ENCODE peak calls at places on chromosomes 6 and 20, in seven cellular contexts. K, N, C, E, S, G and W are unnamed samples.

GRCh38 chr6:3260296-3260695 is 1.5 kb downstream of the PSMG4 start:
- DNase-seq in E (no peak), K (no peak), G (no peak), C (no peak), N (no peak), S (no peak), W (no peak)

GRCh38 chr6:11675610-11676009 is 103.0 kb downstream of the ADTRP start:
- DNase-seq in N (peak), K (no peak), S (no peak), G (peak), C (no peak), E (no peak), W (peak)

GRCh38 chr6:56556751-56557540 is 85.7 kb downstream of the DST start:
- DNase-seq in G (no peak), C (no peak), K (no peak), S (no peak), N (no peak), E (no peak), W (no peak)

GRCh38 chr6:142702501-142703460 is 242.2 kb downstream of the HIVEP2 start:
- DNase-seq in S (no peak), K (no peak), G (peak), N (peak), E (no peak), C (no peak), W (peak)

GRCh38 chr6:113842165-113842564 is 15.0 kb upstream of the MARCKS start:
- DNase-seq in G (no peak), N (no peak), K (peak), E (peak), S (no peak), C (peak), W (no peak)

GRCh38 chr6:131754088-131754487 is 43.3 kb upstream of the CTAGE9 start:
- DNase-seq in E (peak), S (peak), C (no peak), N (no peak), K (peak), G (no peak), W (no peak)

GRCh38 chr6:48733581-48733980 is 622.6 kb upstream of the PTCHD4 start:
- DNase-seq in N (peak), G (no peak), K (peak), C (no peak), E (peak), S (no peak), W (no peak)

GRCh38 chr6:33426590-33427563 is 7.0 kb downstream of the SYNGAP1 start:
- DNase-seq in G (no peak), N (no peak), C (no peak), E (no peak), K (no peak), S (no peak), W (no peak)

GRCh38 chr20:1357921-1358671 is 29.2 kb upstream of the SDCBP2 start:
- DNase-seq in E (peak), C (no peak), S (no peak), G (no peak), K (peak), N (peak), W (peak)

GRCh38 chr6:34021839-34022190 is 124.1 kb downstream of the GRM4 start:
- DNase-seq in E (no peak), S (no peak), N (no peak), C (no peak), K (no peak), G (no peak), W (no peak)

GRCh38 chr6:44662461-44663121 is 275.1 kb downstream of the CDC5L start:
- DNase-seq in N (peak), G (no peak), S (peak), E (no peak), K (no peak), C (peak), W (peak)

GRCh38 chr6:33945931-33946330 is 142.1 kb upstream of the MLN start:
- DNase-seq in G (no peak), C (no peak), S (no peak), E (no peak), N (no peak), K (no peak), W (no peak)

GRCh38 chr20:46222521-46223007 is 85.7 kb downstream of the CDH22 start:
- DNase-seq in S (no peak), E (no peak), N (peak), G (no peak), C (peak), K (no peak), W (no peak)

GRCh38 chr20:36836591-36837329 is 39.2 kb upstream of the TLDC2 start:
- DNase-seq in K (peak), C (peak), G (peak), N (peak), S (no peak), E (peak), W (peak)

DNA sequence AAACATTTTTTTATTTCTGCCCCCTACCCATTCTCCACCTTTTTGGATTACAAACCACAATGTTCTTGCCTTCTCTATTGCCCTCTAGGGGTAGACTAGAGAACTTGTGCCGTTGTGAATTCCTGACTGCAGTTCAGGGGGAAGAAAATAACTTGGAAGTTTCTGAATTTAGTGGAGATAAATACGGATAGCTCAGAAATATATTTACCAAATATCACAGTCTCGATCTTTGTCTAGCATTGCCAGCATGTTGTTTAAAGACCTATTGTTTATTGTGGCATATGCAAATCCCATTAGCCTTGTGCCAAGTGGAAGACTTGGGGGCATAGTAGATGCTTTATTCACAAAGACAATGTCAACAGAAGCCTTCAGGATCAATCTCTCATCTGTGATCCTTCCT is 154.1 kb upstream of the MMS22L start:
- DNase-seq in K (peak), E (peak), N (peak), G (no peak), C (peak), S (peak), W (peak)
- TF ChIP-seq CTCF in K (peak), E (peak), N (peak), G (peak), C (peak), S (peak), W (peak)

GRCh38 chr20:38833154-38833856 is 27.8 kb downstream of the PPP1R16B start:
- DNase-seq in E (no peak), N (no peak), K (no peak), C (no peak), S (no peak), G (no peak), W (no peak)
- H3K4me3 ChIP-seq in E (no peak), N (no peak), K (no peak), C (no peak), S (no peak), G (no peak), W (no peak)

GRCh38 chr6:55449219-55449618 is 122.0 kb downstream of the GFRAL start:
- DNase-seq in S (no peak), C (no peak), G (no peak), E (peak), K (peak), N (no peak), W (no peak)
- TF ChIP-seq CTCF in S (no peak), C (no peak), G (no peak), E (peak), K (peak), N (no peak), W (no peak)

GRCh38 chr6:14546036-14546435 is 428.5 kb downstream of the CD83 start:
- DNase-seq in K (no peak), S (no peak), N (no peak), E (no peak), C (no peak), G (no peak), W (no peak)

GRCh38 chr6:14545496-14545895 is 427.9 kb downstream of the CD83 start:
- DNase-seq in N (no peak), G (no peak), C (no peak), S (no peak), K (no peak), E (peak), W (no peak)

GRCh38 chr6:14542670-14543366 is 425.2 kb downstream of the CD83 start:
- DNase-seq in G (no peak), K (peak), E (peak), N (peak), C (peak), S (no peak), W (peak)

GRCh38 chr6:14543971-14544620 is 426.5 kb downstream of the CD83 start:
- DNase-seq in K (no peak), N (no peak), S (no peak), G (no peak), E (no peak), C (no peak), W (no peak)

GRCh38 chr6:14544689-14545088 is 427.1 kb downstream of the CD83 start:
- DNase-seq in C (no peak), G (no peak), E (no peak), K (no peak), S (no peak), N (no peak), W (no peak)
- H3K4me3 ChIP-seq in C (no peak), G (no peak), E (no peak), K (no peak), S (no peak), N (no peak), W (no peak)

GRCh38 chr20:3276400-3277015 is 37.5 kb upstream of the SLC4A11 start:
- DNase-seq in S (no peak), C (peak), G (peak), K (peak), E (peak), N (peak), W (peak)
- TF ChIP-seq CTCF in S (peak), C (peak), G (no peak), K (no peak), E (peak), N (peak), W (peak)

DNA sequence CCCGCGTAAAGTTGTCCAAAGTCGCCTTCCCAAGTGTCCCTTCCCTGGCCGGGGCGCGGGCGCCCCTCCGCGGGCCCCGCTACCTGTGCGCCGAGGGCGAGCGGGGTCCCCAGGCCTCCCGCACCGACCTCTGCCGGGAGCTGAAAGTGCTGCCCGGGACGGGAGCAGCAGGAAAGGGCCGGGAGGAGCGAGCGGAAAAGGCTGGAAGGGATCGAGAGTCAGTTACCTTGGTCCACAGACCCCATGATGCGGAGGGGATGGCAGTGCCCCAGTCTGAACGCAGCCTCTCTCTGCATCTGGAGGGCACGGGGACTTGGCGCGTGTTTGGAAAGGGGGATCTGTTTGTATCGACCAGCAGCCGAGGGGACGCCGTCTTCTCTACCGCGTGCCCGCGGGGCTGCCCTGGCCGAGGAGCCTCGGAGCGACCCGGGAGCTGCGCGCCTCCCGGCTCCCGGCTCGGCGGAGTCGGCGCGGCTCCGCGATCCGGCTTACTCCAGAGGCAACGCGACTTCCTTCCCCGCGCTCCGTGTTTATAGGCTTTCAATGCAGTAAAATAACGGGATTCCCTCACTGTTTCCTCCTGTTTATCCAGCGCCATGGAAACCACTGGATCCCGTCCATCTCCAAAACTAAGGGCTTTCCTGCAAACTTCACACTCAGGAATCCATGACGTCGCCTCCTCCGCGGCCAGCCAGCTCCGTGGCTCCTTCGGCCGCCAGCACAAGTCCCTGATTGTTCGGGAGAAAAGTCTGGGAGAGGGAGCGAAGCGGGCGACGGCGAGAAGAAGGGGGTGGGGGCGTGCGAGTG is 20.0 kb upstream of the NFATC2 start:
- DNase-seq in K (peak), E (peak), C (peak), G (peak), N (peak), S (peak), W (peak)
- H3K4me3 ChIP-seq in K (peak), E (peak), C (peak), G (peak), N (peak), S (peak), W (peak)

DNA sequence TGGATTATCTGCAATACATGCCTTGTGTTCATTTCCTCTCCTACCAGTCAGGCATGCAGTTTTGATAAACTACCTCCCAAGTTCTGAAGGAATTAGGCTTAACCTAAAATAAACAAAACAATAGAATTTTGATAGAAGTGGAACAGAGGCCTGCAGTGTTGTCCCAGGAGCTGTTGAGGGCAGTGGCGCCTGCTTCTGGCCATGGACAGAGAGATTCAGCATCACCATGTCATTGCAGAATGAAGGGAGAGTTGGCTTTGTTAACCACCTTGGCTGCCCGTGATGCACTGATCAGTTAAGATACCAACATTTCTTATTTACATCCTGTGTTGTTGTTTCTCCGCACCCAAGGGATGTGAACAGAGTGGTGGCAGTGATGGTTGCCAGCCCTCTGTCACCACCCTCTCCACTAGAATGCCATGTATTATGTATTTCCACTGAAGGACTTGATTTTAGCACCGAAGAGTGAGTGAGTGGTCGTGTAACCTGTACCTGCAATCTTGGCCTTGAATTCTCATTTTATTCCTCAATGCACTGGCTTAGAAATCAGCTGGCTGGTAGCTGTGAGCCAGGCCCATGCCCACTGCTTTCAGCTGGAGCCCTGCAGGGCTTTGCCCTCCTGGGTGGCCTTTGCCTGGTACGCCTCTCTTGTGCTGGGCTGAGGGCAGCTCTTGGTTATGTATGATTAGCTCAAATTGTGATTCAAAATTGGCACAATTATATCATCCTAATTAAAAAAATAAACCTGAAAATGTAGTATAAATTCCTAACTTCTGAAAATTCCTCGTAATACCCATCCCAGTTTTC is 56.5 kb downstream of the SHLD1 start:
- DNase-seq in G (no peak), K (no peak), S (no peak), C (no peak), E (peak), N (no peak), W (peak)
- TF ChIP-seq CTCF in G (no peak), K (no peak), S (peak), C (peak), E (peak), N (peak), W (peak)

GRCh38 chr20:44644384-44645131 is 6.9 kb downstream of the ADA start:
- DNase-seq in G (no peak), S (no peak), E (no peak), N (no peak), K (no peak), C (no peak), W (no peak)

GRCh38 chr20:44648068-44648467 is 3.4 kb downstream of the ADA start:
- DNase-seq in E (no peak), G (no peak), N (no peak), C (no peak), S (no peak), K (no peak), W (no peak)

GRCh38 chr20:44643596-44644383 is 7.7 kb downstream of the ADA start:
- DNase-seq in C (peak), K (peak), S (peak), E (peak), G (peak), N (peak), W (peak)

GRCh38 chr20:44646641-44647274 is 4.7 kb downstream of the ADA start:
- DNase-seq in N (peak), C (peak), G (no peak), S (no peak), E (peak), K (peak), W (peak)

DNA sequence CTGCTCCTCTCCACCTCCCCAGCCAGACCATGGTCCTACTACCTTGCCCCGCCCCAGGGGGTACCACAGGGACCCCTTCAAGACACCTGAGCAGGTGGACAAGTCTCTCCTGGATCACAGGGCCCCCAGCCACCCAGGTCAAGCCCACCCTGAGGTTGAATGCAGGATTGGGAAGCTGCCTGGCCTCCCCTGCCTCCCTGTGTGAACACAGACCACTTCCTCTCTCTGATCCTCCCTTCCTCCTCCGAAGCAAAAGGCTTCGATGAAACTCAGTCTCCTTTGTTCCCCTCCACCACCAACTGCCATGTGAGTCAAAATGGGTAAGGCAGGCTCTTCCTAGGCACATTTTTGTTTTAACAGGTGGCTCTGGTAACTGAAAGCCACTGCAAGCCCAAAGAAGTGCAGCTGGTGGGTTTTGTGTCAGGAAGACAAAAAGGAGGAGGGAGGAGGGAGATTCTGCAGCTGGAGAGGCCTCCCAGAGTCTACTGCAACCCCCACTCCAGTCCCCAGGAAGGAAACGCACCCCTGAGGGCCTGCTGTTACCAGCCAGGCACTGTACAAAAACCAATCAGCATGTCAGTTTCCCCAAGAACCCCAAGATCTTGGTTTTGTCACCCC is 5.4 kb downstream of the ADA start:
- DNase-seq in C (peak), G (no peak), N (peak), S (no peak), K (peak), E (no peak), W (peak)
- H3K4me3 ChIP-seq in C (no peak), G (no peak), N (no peak), S (no peak), K (no peak), E (no peak), W (no peak)

DNA sequence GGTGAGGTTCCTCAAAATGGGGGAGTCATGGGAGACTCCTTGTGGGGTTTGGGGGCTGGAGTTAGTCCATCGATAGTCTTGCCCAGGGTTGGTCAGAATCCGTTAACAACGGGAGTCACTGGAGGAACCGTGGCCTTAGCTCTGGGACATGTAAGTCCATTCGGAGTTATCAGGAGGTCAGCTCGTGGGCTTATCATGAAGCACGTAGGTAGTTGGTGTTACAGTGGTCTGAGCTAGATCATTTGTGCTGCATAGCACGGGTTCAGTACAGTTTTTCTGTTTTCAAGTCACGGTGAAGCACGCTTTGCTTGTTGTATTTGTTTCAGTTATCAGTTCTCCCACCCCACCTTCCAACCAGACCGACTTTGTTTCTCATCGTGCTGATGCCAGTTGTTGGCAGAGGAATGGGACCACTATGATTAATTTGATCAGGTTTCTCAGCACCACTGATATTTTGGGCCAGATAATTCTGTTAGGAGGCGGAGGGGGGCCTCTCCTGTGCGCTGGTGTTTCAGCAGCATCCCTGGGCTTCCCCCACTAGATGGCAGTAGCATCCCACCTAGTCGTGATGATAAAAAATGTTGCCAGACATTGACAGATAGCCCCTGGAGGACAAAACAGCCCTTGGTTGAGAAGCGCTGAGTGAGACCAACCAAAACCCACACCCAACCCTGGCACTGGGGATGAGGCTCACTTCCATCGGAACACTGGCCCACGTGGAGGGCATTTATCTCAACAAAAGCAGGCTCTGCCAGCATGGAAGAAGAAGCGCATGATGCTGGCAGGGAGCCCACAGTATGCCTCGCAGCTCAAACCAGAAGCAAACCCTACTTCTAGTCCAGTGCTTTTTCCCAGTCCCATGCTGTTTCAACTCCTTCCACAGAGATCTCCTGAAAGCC is 2.2 kb upstream of the APMAP start:
- DNase-seq in K (peak), G (peak), C (peak), E (peak), N (peak), S (peak), W (peak)
- TF ChIP-seq CTCF in K (peak), G (peak), C (peak), E (peak), N (peak), S (peak), W (peak)

DNA sequence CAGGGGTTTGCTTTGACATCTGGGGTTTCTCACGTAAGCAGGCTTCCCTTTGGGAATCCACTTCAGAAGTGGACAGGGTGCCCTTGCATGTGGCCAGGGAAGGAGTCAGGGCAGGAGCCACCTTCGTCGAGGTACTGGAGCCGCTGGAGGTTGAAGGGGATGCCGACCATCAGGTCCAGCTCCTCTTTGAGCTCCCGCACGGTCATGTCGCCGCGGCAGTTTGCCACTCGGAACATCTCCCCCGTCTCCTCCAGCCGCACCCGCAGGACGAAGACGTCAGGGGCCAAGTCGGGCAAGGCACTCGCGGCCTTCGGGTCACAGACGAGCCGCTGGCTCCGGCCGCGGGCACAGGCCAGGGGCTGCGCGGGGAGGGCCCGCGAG is 360 bp downstream of the ANKRD60 start:
- DNase-seq in C (peak), S (no peak), N (peak), G (peak), K (peak), E (no peak), W (no peak)
- H3K4me3 ChIP-seq in C (peak), S (no peak), N (no peak), G (peak), K (no peak), E (no peak), W (peak)